ENCODE peak calls at places on chromosomes 16 and 17, in six cellular contexts. G is dorsolateral prefrontal cortex, F is astrocyte of the spinal cord, J is Caco-2, L is nephron progenitor cell, Y is body of pancreas. S is an unnamed sample.
A peak's percentile ranks its signal among the peaks of the same experiment; 100 is the strongest.

GRCh38 chr16:78591682-78592103 is 492.2 kb downstream of the WWOX start:
- DNase-seq in F (no peak), L (no peak), Y (no peak), J (no peak), G (no peak), S (no peak)

GRCh38 chr17:80938556-80938955 is 53.1 kb upstream of the CHMP6 start:
- DNase-seq in F (no peak), J (no peak), Y (no peak), L (no peak), G (no peak), S (no peak)

GRCh38 chr17:63986842-63987615 is 11.1 kb upstream of the PRR29 start:
- DNase-seq in L (no peak), G (no peak), J (no peak), Y (no peak), F (no peak), S (no peak)

GRCh38 chr17:31310260-31310659 is 3.6 kb downstream of the EVI2B start:
- DNase-seq in F (no peak), J (no peak), Y (no peak), L (no peak), G (no peak), S (no peak)

GRCh38 chr17:3879181-3879580 is 13.7 kb downstream of the CAMKK1 start:
- DNase-seq in Y (no peak), L (peak; percentile 37), J (no peak), F (peak; percentile 76), G (peak; percentile 59), S (no peak)

GRCh38 chr17:72166040-72166439 is 45.2 kb downstream of the SOX9 start:
- DNase-seq in Y (no peak), G (no peak), J (no peak), F (no peak), L (peak; percentile 30), S (no peak)

GRCh38 chr16:2149630-2150417 is 1.4 kb downstream of the RAB26 start:
- DNase-seq in J (no peak), Y (no peak), G (no peak), F (no peak), L (no peak), S (no peak)

GRCh38 chr17:57124053-57124452 is 39.0 kb downstream of the AKAP1 start:
- DNase-seq in J (no peak), Y (no peak), F (no peak), G (no peak), L (no peak), S (no peak)

GRCh38 chr17:3003401-3004149 is 59.8 kb downstream of the OR1D5 start:
- DNase-seq in L (no peak), F (no peak), J (no peak), Y (no peak), G (no peak), S (no peak)

GRCh38 chr16:9816644-9817043 is 365.6 kb downstream of the GRIN2A start:
- DNase-seq in Y (no peak), J (no peak), G (no peak), F (no peak), L (no peak), S (no peak)

GRCh38 chr17:36761203-36761945 is 160.0 kb downstream of the MRM1 start:
- DNase-seq in F (no peak), L (no peak), Y (no peak), G (no peak), J (no peak), S (no peak)

GRCh38 chr17:78357177-78357586 is 2.7 kb downstream of the SOCS3 start:
- DNase-seq in L (peak; percentile 23), G (no peak), Y (peak; percentile 34), F (peak; percentile 83), J (no peak), S (no peak)

GRCh38 chr17:16853661-16854320 is 118.1 kb downstream of the TNFRSF13B start:
- DNase-seq in L (no peak), G (no peak), F (no peak), Y (no peak), J (no peak), S (no peak)

GRCh38 chr17:38706625-38707298 is 1.7 kb downstream of the MLLT6 start:
- DNase-seq in F (no peak), L (peak; percentile 19), G (no peak), J (no peak), Y (no peak), S (no peak)

GRCh38 chr17:40437095-40437732 is 6.0 kb upstream of the IGFBP4 start:
- DNase-seq in J (no peak), G (no peak), L (no peak), F (no peak), Y (no peak), S (no peak)

GRCh38 chr17:42928714-42929496 is 28.3 kb downstream of the G6PC1 start:
- DNase-seq in J (peak; percentile 73), Y (peak; percentile 60), G (no peak), F (peak; percentile 80), L (peak; percentile 21), S (no peak)

GRCh38 chr17:7021993-7022778 is 664 bp upstream of the BCL6B start:
- DNase-seq in G (peak; percentile 67), F (peak; percentile 38), Y (peak; percentile 80), L (peak; percentile 89), J (peak; percentile 64), S (peak; percentile 84)

GRCh38 chr16:72597938-72598337 is 426.0 kb upstream of the PMFBP1 start:
- DNase-seq in G (no peak), J (no peak), F (no peak), L (no peak), Y (no peak), S (no peak)

GRCh38 chr16:72604375-72604774 is 432.4 kb upstream of the PMFBP1 start:
- DNase-seq in L (no peak), J (no peak), G (no peak), F (no peak), Y (no peak), S (no peak)

GRCh38 chr16:72596373-72596772 is 424.4 kb upstream of the PMFBP1 start:
- DNase-seq in G (no peak), J (no peak), Y (no peak), L (no peak), F (no peak), S (no peak)

GRCh38 chr16:72602499-72602898 is 430.5 kb upstream of the PMFBP1 start:
- DNase-seq in L (no peak), F (no peak), Y (no peak), J (no peak), G (no peak), S (no peak)

GRCh38 chr16:72598696-72599095 is 426.7 kb upstream of the PMFBP1 start:
- DNase-seq in F (no peak), G (no peak), J (no peak), Y (no peak), L (no peak), S (no peak)
- TF ChIP-seq CTCF in F (no peak), G (no peak), J (no peak), Y (no peak), L (no peak), S (no peak)

DNA sequence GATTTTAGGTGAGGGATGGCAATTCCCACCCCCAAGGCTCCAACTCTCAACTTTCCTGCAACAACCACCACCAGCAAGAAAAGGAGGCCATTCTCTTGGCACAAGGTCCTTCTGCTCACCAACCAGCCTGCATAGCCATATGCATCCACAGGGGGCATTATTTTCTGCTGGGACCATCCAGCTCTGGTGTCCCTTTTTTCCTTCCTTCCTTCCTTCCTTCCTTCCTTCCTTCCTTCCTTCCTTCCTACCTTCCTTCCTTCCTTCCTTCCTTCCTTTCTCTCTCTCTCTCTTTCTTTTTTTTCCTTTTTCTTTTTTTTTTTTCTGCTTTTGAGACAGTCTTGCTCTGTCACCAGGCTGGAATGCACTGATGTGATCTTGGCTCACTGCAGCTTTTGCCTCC is 21.1 kb upstream of the COX10 start:
- DNase-seq in L (no peak), F (no peak), G (no peak), Y (no peak), J (peak; percentile 2), S (no peak)
- TF ChIP-seq CTCF in L (no peak), F (peak; percentile 34), G (no peak), Y (no peak), J (no peak), S (peak; percentile 61)

GRCh38 chr17:73710095-73710592 is 65.9 kb upstream of the SDK2 start:
- DNase-seq in J (peak; percentile 67), F (peak; percentile 29), Y (peak; percentile 66), L (peak; percentile 86), G (peak; percentile 42), S (peak; percentile 78)

GRCh38 chr17:73715714-73716113 is 71.5 kb upstream of the SDK2 start:
- DNase-seq in Y (no peak), J (no peak), G (no peak), L (no peak), F (no peak), S (no peak)

GRCh38 chr17:73711184-73711583 is 66.9 kb upstream of the SDK2 start:
- DNase-seq in G (no peak), F (no peak), J (no peak), L (no peak), Y (no peak), S (no peak)

GRCh38 chr17:73711916-73712315 is 67.7 kb upstream of the SDK2 start:
- DNase-seq in L (no peak), Y (no peak), F (no peak), J (no peak), G (no peak), S (no peak)

DNA sequence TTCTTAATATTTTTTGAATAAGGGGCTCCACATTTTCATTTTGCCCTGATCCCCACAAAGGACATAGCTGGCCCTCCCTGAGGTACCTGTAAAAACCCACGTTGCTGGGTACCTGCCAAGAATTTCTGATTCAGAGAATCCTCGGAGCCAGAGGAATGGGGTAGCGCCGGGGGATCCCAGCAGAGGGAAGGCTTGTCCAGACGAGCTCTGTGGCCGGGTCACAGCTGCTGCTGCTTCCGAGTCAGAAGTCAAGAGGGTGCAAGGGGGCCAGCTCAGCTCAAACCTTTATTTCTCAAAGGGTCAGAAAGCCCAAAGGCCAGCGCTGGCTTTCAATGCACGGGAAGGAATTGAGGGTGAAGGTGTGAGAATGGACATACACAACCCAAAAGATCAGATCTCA is 68.9 kb upstream of the SDK2 start:
- DNase-seq in Y (no peak), F (no peak), G (no peak), L (no peak), J (no peak), S (no peak)
- TF ChIP-seq CTCF in Y (no peak), F (no peak), G (no peak), L (no peak), J (peak; percentile 25), S (peak; percentile 39)

GRCh38 chr16:30068333-30068732 is 2.8 kb downstream of the ALDOA start:
- DNase-seq in Y (no peak), F (no peak), J (no peak), G (no peak), L (no peak), S (no peak)

GRCh38 chr16:30065943-30066881 is 652 bp downstream of the ALDOA start:
- DNase-seq in G (peak; percentile 38), L (no peak), F (no peak), Y (peak; percentile 64), J (no peak), S (no peak)

GRCh38 chr16:30066882-30067583 is 1.5 kb downstream of the ALDOA start:
- DNase-seq in G (no peak), L (no peak), Y (no peak), J (no peak), F (no peak), S (no peak)

GRCh38 chr16:30068750-30069574 is 3.4 kb downstream of the ALDOA start:
- DNase-seq in L (no peak), F (no peak), G (no peak), J (peak; percentile 65), Y (no peak), S (no peak)

DNA sequence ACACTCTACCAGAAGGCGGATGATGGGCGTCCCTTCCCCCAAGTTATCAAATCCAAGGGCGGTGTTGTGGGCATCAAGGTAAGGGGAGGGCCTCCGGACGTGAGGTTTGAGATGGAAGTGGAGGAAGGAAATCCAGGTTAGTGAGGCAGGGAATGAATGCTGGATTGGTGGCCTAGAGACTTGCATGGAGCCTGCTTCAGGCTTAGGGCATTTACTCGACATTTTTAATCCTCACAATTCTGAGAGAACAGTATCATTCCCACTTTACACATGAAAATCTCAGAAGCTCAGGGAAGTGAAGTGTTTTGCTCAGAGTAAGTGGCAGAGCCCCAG is 2.0 kb downstream of the ALDOA start:
- DNase-seq in Y (no peak), G (no peak), J (no peak), F (no peak), L (no peak), S (no peak)
- TF ChIP-seq CTCF in Y (no peak), G (no peak), J (no peak), F (no peak), L (no peak), S (no peak)